ENCODE peak calls at places on chromosomes 12 and 14, in nine cellular contexts. One of them, this sample, is unnamed.
A peak's percentile ranks its signal among the peaks of the same experiment; 100 is the strongest.

GRCh38 chr12:114628199-114628598 is 55.8 kb downstream of the TBX3 start:
- DNase-seq in endothelial cell: no peak
- DNase-seq in GM23338: no peak
- DNase-seq in NCI-H345: no peak
- DNase-seq in AG20443: no peak
- DNase-seq in GM20000: no peak
- DNase-seq in NB4: no peak
- DNase-seq in frontal cortex: no peak
- DNase-seq in DMS 273 treated with DMSO at 0.1 percent for 48 hours: no peak
- DNase-seq in this sample: no peak

GRCh38 chr14:66965831-66966230 is 223.4 kb upstream of the GARIN2 start:
- DNase-seq in endothelial cell: no peak
- DNase-seq in GM23338: no peak
- DNase-seq in NCI-H345: no peak
- DNase-seq in AG20443: peak; percentile 9
- DNase-seq in GM20000: no peak
- DNase-seq in NB4: no peak
- DNase-seq in frontal cortex: no peak
- DNase-seq in DMS 273 treated with DMSO at 0.1 percent for 48 hours: no peak
- DNase-seq in this sample: no peak

GRCh38 chr12:113329022-113329790 is 5.7 kb downstream of the SLC8B1 start:
- DNase-seq in endothelial cell: no peak
- DNase-seq in GM23338: no peak
- DNase-seq in NCI-H345: no peak
- DNase-seq in AG20443: no peak
- DNase-seq in GM20000: no peak
- DNase-seq in NB4: no peak
- DNase-seq in frontal cortex: no peak
- DNase-seq in DMS 273 treated with DMSO at 0.1 percent for 48 hours: no peak
- DNase-seq in this sample: no peak

GRCh38 chr12:76259071-76259470 is 89.1 kb downstream of the BBS10 start:
- DNase-seq in endothelial cell: no peak
- DNase-seq in GM23338: no peak
- DNase-seq in NCI-H345: no peak
- DNase-seq in AG20443: peak; percentile 37
- DNase-seq in GM20000: no peak
- DNase-seq in NB4: no peak
- DNase-seq in frontal cortex: no peak
- DNase-seq in DMS 273 treated with DMSO at 0.1 percent for 48 hours: no peak
- DNase-seq in this sample: no peak

GRCh38 chr12:88579941-88580871 is at the start of gene KITLG:
- DNase-seq in endothelial cell: peak; percentile 85
- DNase-seq in GM23338: peak; percentile 92
- DNase-seq in NCI-H345: peak; percentile 92
- DNase-seq in AG20443: peak; percentile 94
- DNase-seq in GM20000: peak; percentile 58
- DNase-seq in NB4: peak; percentile 55
- DNase-seq in frontal cortex: peak; percentile 69
- DNase-seq in DMS 273 treated with DMSO at 0.1 percent for 48 hours: peak; percentile 37
- DNase-seq in this sample: peak; percentile 78

GRCh38 chr12:2125651-2126050 is 72.9 kb downstream of the CACNA1C start:
- DNase-seq in endothelial cell: no peak
- DNase-seq in GM23338: no peak
- DNase-seq in NCI-H345: no peak
- DNase-seq in AG20443: no peak
- DNase-seq in GM20000: no peak
- DNase-seq in NB4: no peak
- DNase-seq in frontal cortex: no peak
- DNase-seq in DMS 273 treated with DMSO at 0.1 percent for 48 hours: no peak
- DNase-seq in this sample: no peak

GRCh38 chr12:69837191-69838085 is 12.4 kb downstream of the MYRFL start:
- DNase-seq in endothelial cell: no peak
- DNase-seq in GM23338: no peak
- DNase-seq in NCI-H345: no peak
- DNase-seq in AG20443: no peak
- DNase-seq in GM20000: no peak
- DNase-seq in NB4: peak; percentile 7
- DNase-seq in frontal cortex: no peak
- DNase-seq in DMS 273 treated with DMSO at 0.1 percent for 48 hours: no peak
- DNase-seq in this sample: no peak

GRCh38 chr12:75721231-75721641 is 209.8 kb upstream of the KRR1 start:
- DNase-seq in endothelial cell: no peak
- DNase-seq in GM23338: no peak
- DNase-seq in NCI-H345: no peak
- DNase-seq in AG20443: no peak
- DNase-seq in GM20000: no peak
- DNase-seq in NB4: no peak
- DNase-seq in frontal cortex: no peak
- DNase-seq in DMS 273 treated with DMSO at 0.1 percent for 48 hours: no peak
- DNase-seq in this sample: no peak

GRCh38 chr12:97272471-97272870 is 190.1 kb upstream of the RMST start:
- DNase-seq in endothelial cell: no peak
- DNase-seq in GM23338: no peak
- DNase-seq in NCI-H345: no peak
- DNase-seq in AG20443: no peak
- DNase-seq in GM20000: no peak
- DNase-seq in NB4: no peak
- DNase-seq in frontal cortex: no peak
- DNase-seq in DMS 273 treated with DMSO at 0.1 percent for 48 hours: no peak
- DNase-seq in this sample: no peak

GRCh38 chr12:14589169-14590004 is 21.7 kb upstream of the PLBD1 start:
- DNase-seq in endothelial cell: no peak
- DNase-seq in GM23338: peak; percentile 63
- DNase-seq in NCI-H345: no peak
- DNase-seq in AG20443: no peak
- DNase-seq in GM20000: no peak
- DNase-seq in NB4: no peak
- DNase-seq in frontal cortex: no peak
- DNase-seq in DMS 273 treated with DMSO at 0.1 percent for 48 hours: no peak
- DNase-seq in this sample: no peak